ENCODE peak calls at places on chromosomes 2 and 18, in five cellular contexts. G is mammary epithelial cell, E is colonic mucosa, Y is upper lobe of left lung, P is adrenal gland. X is an unnamed sample. For H3K4me1, the result is how much of the 10 kb centered on the place peaks cover.

GRCh38 chr18:46152808-46153617 is 48.8 kb downstream of the HAUS1 start:
- DNase-seq in P (no peak), E (no peak), G (peak), Y (peak), X (no peak)

GRCh38 chr2:230902180-230902899 is 22.7 kb downstream of the GPR55 start:
- DNase-seq in E (peak), G (peak), P (peak), Y (peak), X (no peak)

GRCh38 chr2:86622878-86623548 is 652 bp downstream of the RNF103 start:
- DNase-seq in G (peak), Y (peak), P (peak), E (peak), X (peak)

GRCh38 chr2:118274841-118275510 is 186.7 kb downstream of the INSIG2 start:
- DNase-seq in E (no peak), P (no peak), G (no peak), Y (no peak), X (no peak)

GRCh38 chr2:219269362-219270054 is 9.7 kb upstream of the DNAJB2 start:
- DNase-seq in E (peak), Y (peak), P (peak), G (peak), X (peak)

GRCh38 chr2:47075361-47076125 is 79.6 kb downstream of the STPG4 start:
- DNase-seq in Y (no peak), E (no peak), G (no peak), P (no peak), X (no peak)

GRCh38 chr2:54549912-54550518 is 93.9 kb downstream of the SPTBN1 start:
- DNase-seq in E (peak), P (peak), G (peak), Y (no peak), X (no peak)

GRCh38 chr18:53153281-53153680 is 813.3 kb downstream of the DCC start:
- DNase-seq in Y (no peak), E (no peak), G (no peak), P (no peak), X (no peak)

GRCh38 chr18:56166914-56167313 is 471.5 kb downstream of the TXNL1 start:
- DNase-seq in Y (no peak), G (no peak), E (no peak), P (no peak), X (no peak)

GRCh38 chr2:8606226-8606625 is 75.6 kb upstream of the ID2 start:
- DNase-seq in P (no peak), E (no peak), Y (no peak), G (no peak), X (no peak)

GRCh38 chr18:77250926-77251729 is 1.5 kb downstream of the GALR1 start:
- DNase-seq in P (no peak), E (no peak), G (no peak), Y (no peak), X (no peak)

GRCh38 chr2:24926220-24926601 is 6.2 kb upstream of the ADCY3 start:
- DNase-seq in P (no peak), G (no peak), Y (no peak), E (no peak), X (no peak)

GRCh38 chr2:172256886-172257285 is 154.2 kb upstream of the DLX2 start:
- DNase-seq in P (no peak), G (no peak), Y (no peak), E (no peak), X (no peak)

GRCh38 chr2:227154976-227155375 is 9.0 kb downstream of the COL4A4 start:
- DNase-seq in E (no peak), G (no peak), Y (no peak), P (no peak), X (no peak)

GRCh38 chr2:26942543-26943295 is 27.7 kb upstream of the MAPRE3 start:
- DNase-seq in Y (peak), P (peak), E (peak), G (peak), X (peak)

GRCh38 chr2:55148269-55148668 is 83.8 kb downstream of the CLHC1 start:
- DNase-seq in G (peak), E (no peak), P (no peak), Y (no peak), X (no peak)

GRCh38 chr2:195498176-195498575 is 158.8 kb upstream of the SLC39A10 start:
- DNase-seq in G (peak), Y (peak), E (peak), P (peak), X (no peak)

GRCh38 chr18:31835528-31836138 is 75.0 kb upstream of the SLC25A52 start:
- DNase-seq in E (no peak), Y (no peak), P (no peak), G (peak), X (no peak)

GRCh38 chr2:45123065-45123464 is 113.8 kb upstream of the SIX2 start:
- DNase-seq in E (no peak), Y (no peak), P (no peak), G (no peak), X (no peak)

GRCh38 chr2:1366546-1367134 is 46.6 kb upstream of the TPO start:
- DNase-seq in G (no peak), E (no peak), Y (no peak), P (peak), X (peak)

GRCh38 chr2:237980087-237980486 is 13.3 kb downstream of the UBE2F start:
- DNase-seq in E (no peak), P (no peak), G (no peak), Y (no peak), X (no peak)

GRCh38 chr18:79305976-79306375 is 89.8 kb upstream of the NFATC1 start:
- DNase-seq in E (no peak), P (no peak), Y (no peak), G (no peak), X (no peak)

GRCh38 chr2:45067859-45068642 is 58.8 kb upstream of the SIX2 start:
- DNase-seq in E (no peak), P (no peak), Y (no peak), G (no peak), X (no peak)

GRCh38 chr2:146576301-146576700 is 1268.5 kb upstream of the ACVR2A start:
- DNase-seq in G (peak), Y (no peak), P (no peak), E (no peak), X (no peak)

GRCh38 chr2:146982393-146982846 is 862.4 kb upstream of the ACVR2A start:
- DNase-seq in G (peak), Y (peak), E (no peak), P (no peak), X (no peak)

GRCh38 chr2:217249490-217250451 is 389.9 kb upstream of the TNP1 start:
- DNase-seq in G (no peak), E (no peak), Y (peak), P (peak), X (no peak)

GRCh38 chr2:168375195-168375798 is 80.8 kb upstream of the CERS6 start:
- DNase-seq in Y (no peak), G (no peak), P (no peak), E (no peak), X (no peak)

GRCh38 chr2:28751956-28752607 is 452 bp downstream of the PPP1CB start:
- DNase-seq in Y (no peak), P (no peak), G (peak), E (peak), X (no peak)

GRCh38 chr2:75608684-75609333 is 37.8 kb upstream of the MRPL19 start:
- DNase-seq in G (peak), Y (peak), P (peak), E (peak), X (peak)

GRCh38 chr18:34590503-34590902 is 119.6 kb upstream of the DTNA start:
- DNase-seq in P (no peak), G (no peak), Y (no peak), E (no peak), X (no peak)

GRCh38 chr2:33238111-33238510 is 238.3 kb upstream of the RASGRP3 start:
- DNase-seq in E (no peak), Y (no peak), G (peak), P (no peak), X (no peak)

GRCh38 chr18:44411971-44412370 is 268.7 kb upstream of the SETBP1 start:
- DNase-seq in P (no peak), Y (no peak), G (peak), E (no peak), X (no peak)

GRCh38 chr2:216142540-216142939 is 33.4 kb downstream of the XRCC5 start:
- DNase-seq in G (peak), E (no peak), P (no peak), Y (no peak), X (no peak)

GRCh38 chr18:10751711-10752110 is 225.9 kb downstream of the NAPG start:
- DNase-seq in P (no peak), G (no peak), E (no peak), Y (no peak), X (no peak)

GRCh38 chr2:46300406-46300832 is 3.2 kb downstream of the EPAS1 start:
- DNase-seq in E (peak), P (no peak), G (no peak), Y (no peak), X (no peak)

GRCh38 chr18:57286949-57287348 is 65.4 kb upstream of the ST8SIA3 start:
- DNase-seq in G (no peak), Y (no peak), E (no peak), P (no peak), X (no peak)

GRCh38 chr2:120497261-120497977 is 151.5 kb downstream of the INHBB start:
- DNase-seq in P (no peak), E (no peak), Y (no peak), G (no peak), X (peak)

GRCh38 chr2:120494446-120494845 is 148.5 kb downstream of the INHBB start:
- DNase-seq in Y (no peak), P (no peak), E (no peak), G (no peak), X (no peak)

GRCh38 chr2:120498576-120499394 is 152.8 kb downstream of the INHBB start:
- DNase-seq in P (no peak), G (no peak), Y (no peak), E (no peak), X (no peak)

GRCh38 chr2:120496759-120497158 is 150.8 kb downstream of the INHBB start:
- DNase-seq in G (no peak), Y (no peak), E (no peak), P (no peak), X (no peak)

GRCh38 chr2:120495586-120495985 is 149.7 kb downstream of the INHBB start:
- DNase-seq in G (no peak), E (no peak), P (no peak), Y (no peak), X (no peak)
- H3K27ac ChIP-seq in G (no peak), E (no peak), P (no peak), Y (no peak), X (no peak)

GRCh38 chr2:206996556-206997065 is 57.3 kb downstream of the CPO start:
- DNase-seq in Y (no peak), E (no peak), P (no peak), G (no peak), X (no peak)
- H3K4me1 ChIP-seq in Y (under half), E (under half), P (under half), G (under half), X (under half)

GRCh38 chr2:225097035-225097434 is 54.8 kb upstream of the DOCK10 start:
- DNase-seq in G (no peak), Y (no peak), P (no peak), E (no peak), X (no peak)

GRCh38 chr2:225086439-225086838 is 44.2 kb upstream of the DOCK10 start:
- DNase-seq in E (no peak), Y (no peak), G (no peak), P (no peak), X (no peak)

GRCh38 chr2:225086915-225087314 is 44.6 kb upstream of the DOCK10 start:
- DNase-seq in E (no peak), Y (no peak), G (no peak), P (no peak), X (no peak)

GRCh38 chr2:225090746-225091145 is 48.5 kb upstream of the DOCK10 start:
- DNase-seq in E (no peak), P (no peak), G (peak), Y (no peak), X (no peak)

GRCh38 chr2:225091336-225091735 is 49.1 kb upstream of the DOCK10 start:
- DNase-seq in G (peak), P (no peak), Y (no peak), E (no peak), X (no peak)
- H3K4me3 ChIP-seq in G (no peak), P (no peak), Y (no peak), E (no peak), X (no peak)

GRCh38 chr2:224027912-224028311 is 11.2 kb downstream of the SERPINE2 start:
- DNase-seq in G (no peak), Y (no peak), E (no peak), P (no peak), X (no peak)

GRCh38 chr2:224031358-224031970 is 7.6 kb downstream of the SERPINE2 start:
- DNase-seq in G (no peak), Y (no peak), E (no peak), P (no peak), X (no peak)

GRCh38 chr2:224027070-224027469 is 12.0 kb downstream of the SERPINE2 start:
- DNase-seq in E (no peak), Y (no peak), P (no peak), G (no peak), X (no peak)

GRCh38 chr2:224032283-224032682 is 6.8 kb downstream of the SERPINE2 start:
- DNase-seq in Y (no peak), E (no peak), G (no peak), P (no peak), X (no peak)

DNA sequence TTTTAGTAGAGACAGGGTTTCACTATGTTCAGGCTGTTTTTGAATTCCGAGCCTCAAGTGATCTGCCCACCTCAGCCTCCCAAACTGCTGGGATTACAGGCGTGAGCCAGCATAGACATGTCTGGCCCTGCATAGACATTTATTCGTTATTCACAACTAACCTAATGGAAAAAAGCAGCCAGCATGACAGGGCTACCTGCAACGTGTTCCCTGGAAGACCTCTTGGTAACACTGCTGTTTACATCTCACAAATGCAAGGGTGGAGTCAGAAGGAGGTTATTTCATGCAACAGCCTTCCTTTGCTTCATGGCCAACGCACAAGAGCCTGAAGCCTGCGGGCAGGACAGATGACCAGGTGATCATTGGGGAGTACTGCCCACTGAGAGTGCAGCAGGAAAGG is 9.2 kb downstream of the SERPINE2 start:
- DNase-seq in E (no peak), P (no peak), Y (no peak), G (peak), X (no peak)
- H3K27ac ChIP-seq in E (no peak), P (no peak), Y (no peak), G (no peak), X (no peak)

GRCh38 chr18:13416208-13416607 is 197.6 kb downstream of the LDLRAD4 start:
- DNase-seq in G (no peak), Y (no peak), E (no peak), P (no peak), X (no peak)

GRCh38 chr18:13414542-13414941 is 196.0 kb downstream of the LDLRAD4 start:
- DNase-seq in G (no peak), Y (no peak), E (no peak), P (no peak), X (no peak)

GRCh38 chr18:13418013-13418710 is 199.6 kb downstream of the LDLRAD4 start:
- DNase-seq in E (peak), Y (no peak), P (no peak), G (no peak), X (no peak)

GRCh38 chr18:13415736-13416135 is 197.2 kb downstream of the LDLRAD4 start:
- DNase-seq in Y (no peak), G (no peak), E (no peak), P (no peak), X (no peak)

GRCh38 chr18:13416848-13417247 is 198.3 kb downstream of the LDLRAD4 start:
- DNase-seq in P (no peak), E (no peak), Y (peak), G (no peak), X (no peak)
- H3K4me1 ChIP-seq in P (under half), E (under half), Y (under half), G (under half), X (under half)

GRCh38 chr2:112629224-112629623 is 16.5 kb upstream of the SLC20A1 start:
- DNase-seq in P (no peak), E (no peak), G (no peak), Y (no peak), X (no peak)

GRCh38 chr2:112627060-112628040 is 18.4 kb upstream of the SLC20A1 start:
- DNase-seq in P (no peak), G (peak), E (no peak), Y (peak), X (peak)

GRCh38 chr2:112623913-112624777 is 21.6 kb upstream of the SLC20A1 start:
- DNase-seq in Y (peak), E (peak), G (peak), P (no peak), X (no peak)

GRCh38 chr2:112625474-112626114 is 20.1 kb upstream of the SLC20A1 start:
- DNase-seq in P (no peak), E (no peak), Y (peak), G (no peak), X (no peak)

DNA sequence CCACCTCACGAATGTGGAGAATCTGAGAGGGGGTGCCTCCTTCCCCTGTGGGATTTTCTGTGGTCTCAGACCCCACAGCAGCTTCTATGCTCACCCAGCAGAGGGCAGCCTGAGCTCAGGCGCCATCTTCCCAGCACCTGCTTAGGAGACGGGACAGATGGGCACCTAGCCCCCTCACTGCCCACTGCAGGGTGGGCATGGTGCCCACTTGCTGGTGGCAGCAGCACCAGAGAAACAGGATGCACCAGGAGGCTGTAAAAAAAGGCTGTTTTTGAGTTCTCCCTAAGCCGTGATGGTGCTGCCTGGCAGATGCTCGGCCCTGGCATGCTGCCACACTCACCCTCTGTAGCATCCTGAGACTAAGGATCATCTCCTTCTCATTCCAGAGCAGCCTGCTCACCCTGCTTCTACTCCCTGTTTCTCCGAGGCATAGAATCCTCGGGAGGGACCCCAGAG is 19.1 kb upstream of the SLC20A1 start:
- DNase-seq in E (peak), P (peak), G (no peak), Y (peak), X (peak)
- H3K4me3 ChIP-seq in E (no peak), P (no peak), G (peak), Y (peak), X (no peak)

DNA sequence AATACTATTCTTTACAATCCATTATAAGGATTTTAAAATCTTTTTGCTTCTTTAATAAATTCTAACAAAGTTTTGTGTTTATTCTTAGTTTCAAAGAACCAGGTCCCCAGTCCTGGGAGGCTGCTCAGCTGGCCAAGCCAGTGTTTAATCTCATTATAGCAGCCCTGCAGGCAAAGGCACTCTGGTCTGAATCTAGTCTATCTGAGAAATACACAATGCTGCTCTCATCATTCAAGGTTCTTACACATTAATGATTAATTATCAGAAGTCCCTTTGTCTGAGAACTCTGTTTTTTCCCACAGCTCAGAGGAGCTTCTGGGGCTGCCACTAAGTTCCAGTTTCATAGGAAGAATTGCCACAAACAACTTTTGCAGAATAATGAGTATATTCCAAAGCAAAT is 27.7 kb downstream of the KCTD18 start:
- DNase-seq in Y (no peak), E (no peak), P (no peak), G (no peak), X (no peak)
- H3K27ac ChIP-seq in Y (no peak), E (no peak), P (no peak), G (no peak), X (peak)

DNA sequence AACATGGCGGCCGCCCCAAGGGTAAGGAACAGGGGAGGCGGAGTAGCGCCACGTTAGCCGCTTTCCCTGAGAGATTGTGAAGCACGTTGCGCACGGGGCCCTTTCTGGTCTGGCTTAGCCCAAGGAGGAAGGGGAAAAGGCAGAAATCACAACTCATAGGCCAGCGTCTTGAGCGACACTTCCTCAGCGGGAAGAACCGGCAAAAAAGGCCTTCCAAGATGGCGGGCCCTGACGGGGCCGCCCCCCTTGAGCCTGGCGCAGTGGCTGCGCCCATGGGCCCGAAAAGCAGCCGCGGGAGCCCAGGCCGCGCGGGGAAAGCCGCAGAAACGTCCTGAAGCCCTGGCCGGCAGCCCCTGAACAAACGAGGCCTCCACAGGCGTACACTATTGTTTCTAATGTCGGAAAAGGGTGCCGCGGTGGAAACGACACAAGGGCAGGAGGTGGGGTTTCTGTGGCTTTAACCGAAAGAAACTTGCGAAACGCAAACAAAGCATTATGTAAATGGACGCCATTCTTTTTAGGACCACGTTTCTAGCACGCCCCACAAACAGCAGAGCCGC is 919 bp upstream of the PCBP1 start:
- DNase-seq in G (peak), P (peak), Y (peak), E (peak), X (peak)
- H3K4me1 ChIP-seq in G (under half), P (under half), Y (under half), E (under half), X (under half)

X was measured in pancreas.